ENCODE peak calls at places on chromosomes 6 and 20, in five cellular contexts. One of them, this sample, is unnamed. For H3K4me1, the result is how much of the 10 kb centered on the place peaks cover.

GRCh38 chr6:32337166-32337805 is 34.4 kb downstream of the TSBP1 start:
- DNase-seq in H9: no peak
- DNase-seq in Panc1: no peak
- DNase-seq in GM12878: no peak
- DNase-seq in HepG2: no peak
- DNase-seq in this sample: no peak

GRCh38 chr6:166237611-166238010 is 70.0 kb upstream of the TBXT start:
- DNase-seq in GM12878: no peak
- DNase-seq in H9: no peak
- DNase-seq in Panc1: no peak
- DNase-seq in HepG2: no peak
- DNase-seq in this sample: no peak

GRCh38 chr20:61725966-61726365 is 339.7 kb downstream of the TAF4 start:
- DNase-seq in H9: no peak
- DNase-seq in Panc1: no peak
- DNase-seq in GM12878: no peak
- DNase-seq in HepG2: no peak
- DNase-seq in this sample: no peak

GRCh38 chr6:118786696-118787453 is 107.1 kb upstream of the ASF1A start:
- DNase-seq in Panc1: no peak
- DNase-seq in GM12878: no peak
- DNase-seq in HepG2: no peak
- DNase-seq in H9: no peak
- DNase-seq in this sample: no peak

GRCh38 chr20:4508773-4509172 is 212.9 kb upstream of the PRND start:
- DNase-seq in GM12878: no peak
- DNase-seq in HepG2: no peak
- DNase-seq in Panc1: no peak
- DNase-seq in H9: no peak
- DNase-seq in this sample: no peak

GRCh38 chr20:62269378-62269777 is 31.1 kb downstream of the OSBPL2 start:
- DNase-seq in GM12878: no peak
- DNase-seq in H9: no peak
- DNase-seq in HepG2: no peak
- DNase-seq in Panc1: no peak
- DNase-seq in this sample: no peak

GRCh38 chr20:25066386-25066785 is 8.4 kb upstream of the ACSS1 start:
- DNase-seq in H9: no peak
- DNase-seq in Panc1: no peak
- DNase-seq in GM12878: no peak
- DNase-seq in HepG2: no peak
- DNase-seq in this sample: no peak

GRCh38 chr6:120804612-120805011 is 529.7 kb downstream of the TBC1D32 start:
- DNase-seq in GM12878: no peak
- DNase-seq in H9: no peak
- DNase-seq in HepG2: no peak
- DNase-seq in Panc1: no peak
- DNase-seq in this sample: no peak

GRCh38 chr6:149248688-149249369 is 68.7 kb upstream of the TAB2 start:
- DNase-seq in GM12878: no peak
- DNase-seq in H9: no peak
- DNase-seq in HepG2: no peak
- DNase-seq in Panc1: no peak
- DNase-seq in this sample: no peak

GRCh38 chr20:11182715-11183114 is 508.9 kb upstream of the JAG1 start:
- DNase-seq in GM12878: no peak
- DNase-seq in H9: no peak
- DNase-seq in HepG2: no peak
- DNase-seq in Panc1: no peak
- DNase-seq in this sample: no peak

GRCh38 chr6:4931530-4932505 is 72.0 kb downstream of the RPP40 start:
- DNase-seq in Panc1: no peak
- DNase-seq in HepG2: peak
- DNase-seq in H9: no peak
- DNase-seq in GM12878: no peak
- DNase-seq in this sample: no peak

GRCh38 chr20:56511926-56512325 is 12.6 kb upstream of the FAM209A start:
- DNase-seq in Panc1: no peak
- DNase-seq in HepG2: no peak
- DNase-seq in GM12878: no peak
- DNase-seq in H9: no peak
- DNase-seq in this sample: no peak

GRCh38 chr6:81228912-81229540 is 523.5 kb downstream of the TENT5A start:
- DNase-seq in HepG2: no peak
- DNase-seq in GM12878: no peak
- DNase-seq in Panc1: no peak
- DNase-seq in H9: no peak
- DNase-seq in this sample: no peak

GRCh38 chr20:890671-891070 is 25.5 kb downstream of the ANGPT4 start:
- DNase-seq in GM12878: no peak
- DNase-seq in H9: no peak
- DNase-seq in HepG2: no peak
- DNase-seq in Panc1: no peak
- DNase-seq in this sample: no peak

GRCh38 chr6:54525731-54526130 is 217.5 kb downstream of the TINAG start:
- DNase-seq in H9: no peak
- DNase-seq in GM12878: no peak
- DNase-seq in Panc1: no peak
- DNase-seq in HepG2: no peak
- DNase-seq in this sample: no peak

DNA sequence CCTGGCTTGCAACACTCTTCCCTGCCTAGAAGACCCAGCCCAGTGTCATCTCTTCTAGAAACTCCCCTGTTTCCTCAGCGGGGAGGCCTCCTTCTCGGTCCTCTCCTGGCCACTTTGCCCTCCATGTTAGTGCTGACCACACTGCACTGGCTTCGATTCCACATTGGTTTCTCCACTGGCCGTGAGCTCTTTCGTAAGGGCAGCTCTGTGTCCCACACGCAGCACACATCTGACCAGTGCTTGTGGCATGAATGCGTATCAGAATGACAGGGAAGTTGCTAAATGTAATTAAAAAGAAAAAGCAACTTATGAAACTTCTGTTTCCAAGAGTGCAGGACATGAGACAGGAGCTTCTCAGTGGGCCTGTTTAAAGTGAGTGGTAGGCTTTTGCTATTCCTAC is 49.4 kb upstream of the FNDC1 start:
- DNase-seq in GM12878: no peak
- DNase-seq in H9: no peak
- DNase-seq in HepG2: no peak
- DNase-seq in Panc1: no peak
- DNase-seq in this sample: no peak
- H3K4me1 ChIP-seq in GM12878: under half
- H3K4me1 ChIP-seq in H9: under half
- H3K4me1 ChIP-seq in HepG2: under half
- H3K4me1 ChIP-seq in Panc1: under half
- H3K4me1 ChIP-seq in this sample: under half

DNA sequence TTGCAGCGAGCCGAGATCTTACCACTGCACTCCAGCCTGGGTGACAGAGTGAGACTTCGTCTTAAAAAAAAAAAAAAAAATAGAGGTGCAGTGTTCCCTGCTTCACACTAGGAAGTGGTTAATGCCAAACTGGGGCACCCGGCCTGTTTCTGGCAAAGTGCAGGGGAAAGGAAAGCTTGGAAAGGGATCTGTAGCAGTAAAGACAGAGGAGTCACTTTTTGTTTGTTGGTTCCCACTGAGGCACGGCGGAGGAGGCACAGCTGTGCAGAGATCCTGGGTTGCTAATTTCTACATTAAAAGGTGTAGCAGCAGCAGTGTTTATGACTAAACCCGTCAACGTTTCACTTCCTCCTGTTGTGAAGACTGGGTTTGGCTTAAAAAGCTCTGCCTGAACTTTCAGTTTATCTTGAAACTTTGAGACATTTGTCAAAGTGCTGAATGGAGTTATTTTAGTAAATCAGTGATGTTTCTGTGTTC is 125.6 kb downstream of the CARMIL1 start:
- DNase-seq in Panc1: no peak
- DNase-seq in H9: no peak
- DNase-seq in GM12878: peak
- DNase-seq in HepG2: no peak
- DNase-seq in this sample: no peak
- H3K27ac ChIP-seq in Panc1: no peak
- H3K27ac ChIP-seq in H9: no peak
- H3K27ac ChIP-seq in GM12878: peak
- H3K27ac ChIP-seq in HepG2: no peak
- H3K27ac ChIP-seq in this sample: peak

GRCh38 chr6:34511923-34512737 is 44.0 kb downstream of the SPDEF start:
- DNase-seq in HepG2: no peak
- DNase-seq in Panc1: no peak
- DNase-seq in GM12878: no peak
- DNase-seq in H9: no peak
- DNase-seq in this sample: no peak
- H3K4me1 ChIP-seq in HepG2: under half
- H3K4me1 ChIP-seq in Panc1: under half
- H3K4me1 ChIP-seq in GM12878: under half
- H3K4me1 ChIP-seq in H9: under half
- H3K4me1 ChIP-seq in this sample: under half

GRCh38 chr6:106445508-106445878 is 85.0 kb downstream of the CRYBG1 start:
- DNase-seq in HepG2: no peak
- DNase-seq in Panc1: no peak
- DNase-seq in H9: no peak
- DNase-seq in GM12878: no peak
- DNase-seq in this sample: no peak
- H3K27ac ChIP-seq in HepG2: no peak
- H3K27ac ChIP-seq in Panc1: no peak
- H3K27ac ChIP-seq in H9: no peak
- H3K27ac ChIP-seq in GM12878: no peak
- H3K27ac ChIP-seq in this sample: no peak

GRCh38 chr6:45442716-45443115 is 65.0 kb upstream of the SUPT3H start:
- DNase-seq in GM12878: no peak
- DNase-seq in Panc1: no peak
- DNase-seq in HepG2: no peak
- DNase-seq in H9: no peak
- DNase-seq in this sample: no peak
- H3K4me1 ChIP-seq in GM12878: under half
- H3K4me1 ChIP-seq in Panc1: under half
- H3K4me1 ChIP-seq in HepG2: under half
- H3K4me1 ChIP-seq in H9: under half
- H3K4me1 ChIP-seq in this sample: under half

GRCh38 chr6:161255518-161255917 is 18.3 kb downstream of the AGPAT4 start:
- DNase-seq in HepG2: no peak
- DNase-seq in Panc1: no peak
- DNase-seq in H9: no peak
- DNase-seq in GM12878: no peak
- DNase-seq in this sample: no peak
- H3K27ac ChIP-seq in HepG2: no peak
- H3K27ac ChIP-seq in Panc1: no peak
- H3K27ac ChIP-seq in H9: no peak
- H3K27ac ChIP-seq in GM12878: no peak
- H3K27ac ChIP-seq in this sample: no peak

GRCh38 chr6:138078491-138078890 is 28.7 kb downstream of the PERP start:
- DNase-seq in HepG2: no peak
- DNase-seq in GM12878: no peak
- DNase-seq in Panc1: no peak
- DNase-seq in H9: no peak
- DNase-seq in this sample: no peak
- H3K4me1 ChIP-seq in HepG2: under half
- H3K4me1 ChIP-seq in GM12878: under half
- H3K4me1 ChIP-seq in Panc1: under half
- H3K4me1 ChIP-seq in H9: under half
- H3K4me1 ChIP-seq in this sample: under half

GRCh38 chr6:156807795-156808194 is 30.6 kb downstream of the ARID1B start:
- DNase-seq in H9: no peak
- DNase-seq in GM12878: no peak
- DNase-seq in HepG2: no peak
- DNase-seq in Panc1: no peak
- DNase-seq in this sample: no peak
- H3K27ac ChIP-seq in H9: no peak
- H3K27ac ChIP-seq in GM12878: peak
- H3K27ac ChIP-seq in HepG2: no peak
- H3K27ac ChIP-seq in Panc1: no peak
- H3K27ac ChIP-seq in this sample: no peak

This sample was measured in esophagus squamous epithelium.